ENCODE peak calls at places on chromosomes 6 and 20, in four cellular contexts. P is psoas muscle, A is tibial nerve, J is upper lobe of left lung. E is an unnamed sample.

GRCh38 chr20:17654649-17655285 is 27.3 kb downstream of the RRBP1 start:
- DNase-seq in P (peak; percentile 63), A (peak; percentile 82), J (no peak), E (peak; percentile 27)

GRCh38 chr20:8331740-8332412 is 199.8 kb downstream of the PLCB1 start:
- DNase-seq in P (peak; percentile 31), A (peak; percentile 10), J (peak; percentile 30), E (no peak)

GRCh38 chr20:47318596-47319516 is 37.6 kb downstream of the ZMYND8 start:
- DNase-seq in P (peak; percentile 83), A (peak; percentile 78), J (peak; percentile 96), E (no peak)

GRCh38 chr20:36230019-36230418 is 6.3 kb upstream of the AAR2 start:
- DNase-seq in P (no peak), A (no peak), J (no peak), E (no peak)

GRCh38 chr6:25147191-25147590 is 132.0 kb upstream of the CARMIL1 start:
- DNase-seq in P (no peak), A (no peak), J (no peak), E (no peak)

GRCh38 chr6:29976588-29977424 is 34.5 kb downstream of the HLA-A start:
- DNase-seq in P (peak; percentile 91), A (peak; percentile 78), J (peak; percentile 85), E (no peak)

GRCh38 chr6:166588691-166589333 is 2.3 kb upstream of the RAMACL start:
- DNase-seq in P (no peak), A (no peak), J (no peak), E (no peak)

GRCh38 chr6:113447088-113447831 is 409.9 kb upstream of the MARCKS start:
- DNase-seq in P (no peak), A (peak; percentile 48), J (peak; percentile 26), E (no peak)

GRCh38 chr20:2109425-2110210 is 8.0 kb downstream of the STK35 start:
- DNase-seq in P (peak; percentile 31), A (peak; percentile 34), J (peak; percentile 49), E (no peak)

GRCh38 chr20:33079267-33079666 is at the start of gene BPIFB4:
- DNase-seq in P (no peak), A (no peak), J (no peak), E (no peak)

GRCh38 chr6:167572841-167573271 is 248.0 kb downstream of the TTLL2 start:
- DNase-seq in P (no peak), A (peak; percentile 17), J (no peak), E (no peak)

GRCh38 chr20:15185913-15186312 is 848.5 kb upstream of the FLRT3 start:
- DNase-seq in P (no peak), A (no peak), J (no peak), E (no peak)

GRCh38 chr6:43274916-43275597 is 23.0 kb upstream of the SLC22A7 start:
- DNase-seq in P (no peak), A (no peak), J (no peak), E (no peak)

GRCh38 chr6:137927777-137928218 is 60.7 kb downstream of the TNFAIP3 start:
- DNase-seq in P (no peak), A (no peak), J (peak; percentile 44), E (no peak)

GRCh38 chr6:91852232-91852631 is 1265.4 kb upstream of the MAP3K7 start:
- DNase-seq in P (no peak), A (no peak), J (no peak), E (no peak)

GRCh38 chr6:109595998-109596397 is 95.0 kb downstream of the AK9 start:
- DNase-seq in P (no peak), A (no peak), J (peak; percentile 22), E (no peak)

GRCh38 chr6:112035446-112035845 is 18.5 kb upstream of the CCN6 start:
- DNase-seq in P (no peak), A (no peak), J (no peak), E (no peak)

GRCh38 chr6:150143521-150144293 is 863 bp downstream of the PPP1R14C start:
- DNase-seq in P (peak; percentile 23), A (no peak), J (peak; percentile 36), E (no peak)
- H3K4me3 ChIP-seq in P (peak overlapping the region; percentile 81), A (peak overlapping the region; percentile 50), J (peak overlapping the region; percentile 58), E (peak overlapping the region; percentile 46)

GRCh38 chr6:81621816-81622395 is 130.6 kb downstream of the TENT5A start:
- DNase-seq in P (no peak), A (no peak), J (no peak), E (no peak)

GRCh38 chr6:81624443-81624842 is 128.0 kb downstream of the TENT5A start:
- DNase-seq in P (no peak), A (no peak), J (no peak), E (no peak)

GRCh38 chr6:81630719-81631118 is 121.8 kb downstream of the TENT5A start:
- DNase-seq in P (no peak), A (no peak), J (no peak), E (no peak)

GRCh38 chr6:81623106-81623834 is 129.2 kb downstream of the TENT5A start:
- DNase-seq in P (no peak), A (no peak), J (no peak), E (no peak)

DNA sequence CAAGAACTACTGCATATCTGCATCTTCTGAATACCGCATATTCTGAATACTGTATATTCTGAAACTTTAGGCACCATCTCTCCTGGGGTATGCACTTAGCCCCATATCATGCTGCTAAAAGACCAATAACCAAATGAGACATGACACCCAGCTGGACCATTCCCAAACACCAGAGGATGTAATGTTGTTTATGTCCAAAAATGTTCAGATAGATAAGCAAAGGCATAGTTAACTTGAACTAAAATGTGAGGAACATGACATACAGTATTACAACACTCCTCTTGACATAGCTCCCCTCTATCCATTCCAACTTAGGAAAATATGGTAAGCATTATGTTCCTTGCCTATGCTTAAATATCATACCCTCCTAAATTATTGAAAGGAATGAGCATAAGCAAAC is 127.3 kb downstream of the TENT5A start:
- DNase-seq in P (no peak), A (no peak), J (no peak), E (no peak)
- H3K27ac ChIP-seq in P (no peak overlapping the region), A (no peak overlapping the region), J (no peak overlapping the region), E (no peak overlapping the region)

GRCh38 chr6:22647671-22648070 is 78.3 kb downstream of the HDGFL1 start:
- DNase-seq in P (no peak), A (no peak), J (no peak), E (no peak)
- H3K9me3 ChIP-seq in P (no peaks in the 10 kb centered on the region), A (no peaks in the 10 kb centered on the region), J (no peaks in the 10 kb centered on the region), E (no peaks in the 10 kb centered on the region)

DNA sequence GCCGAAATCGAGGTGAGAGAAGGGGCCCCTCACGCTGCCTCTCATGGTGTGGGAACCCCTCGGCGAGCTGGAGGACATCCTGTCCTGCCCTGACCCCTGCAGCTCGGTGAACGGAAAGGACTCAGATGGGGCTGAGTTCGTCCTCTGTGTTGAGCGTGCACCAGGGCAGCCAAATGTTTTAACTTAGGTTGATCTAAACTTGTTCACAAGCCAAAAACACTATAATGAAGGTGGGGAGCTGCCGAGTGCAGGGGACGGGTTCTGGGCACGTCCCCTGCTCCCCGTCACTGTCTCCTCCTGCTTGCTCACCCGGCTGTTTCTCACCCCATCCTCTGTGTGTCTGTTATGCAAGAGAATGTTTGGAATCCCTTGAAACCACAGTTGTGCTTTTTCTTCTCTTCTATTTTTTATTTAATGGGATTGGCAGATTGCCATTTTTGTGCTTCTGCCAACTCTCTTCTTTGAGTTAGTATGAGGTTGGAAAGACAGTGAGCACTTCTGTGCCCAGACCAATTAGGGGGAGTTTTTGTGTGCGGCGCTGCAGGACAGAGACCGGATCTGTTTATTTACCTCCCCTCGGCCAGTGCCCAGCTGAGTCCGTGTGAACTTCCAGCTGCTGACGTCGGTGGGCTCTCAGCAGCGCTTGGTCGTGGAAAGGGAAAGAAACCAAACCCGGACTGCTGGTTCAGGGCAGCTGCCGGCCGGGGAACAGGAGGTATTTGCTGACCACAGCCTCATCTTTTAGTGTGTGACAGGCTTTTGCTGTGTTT is 158.1 kb downstream of the DTNBP1 start:
- DNase-seq in P (peak; percentile 67), A (peak; percentile 89), J (peak; percentile 50), E (no peak)
- H3K4me3 ChIP-seq in P (peak overlapping the region; percentile 50), A (peak overlapping the region; percentile 40), J (peak overlapping the region; percentile 3), E (no peak overlapping the region)

GRCh38 chr6:27092316-27092692 is 155.2 kb upstream of the PRSS16 start:
- DNase-seq in P (no peak), A (no peak), J (no peak), E (no peak)

GRCh38 chr6:27095914-27096313 is 151.6 kb upstream of the PRSS16 start:
- DNase-seq in P (no peak), A (no peak), J (no peak), E (no peak)

GRCh38 chr6:27098956-27099355 is 148.5 kb upstream of the PRSS16 start:
- DNase-seq in P (no peak), A (no peak), J (no peak), E (no peak)

GRCh38 chr6:27100921-27101320 is 146.6 kb upstream of the PRSS16 start:
- DNase-seq in P (no peak), A (no peak), J (no peak), E (no peak)

GRCh38 chr6:27096834-27097511 is 150.5 kb upstream of the PRSS16 start:
- DNase-seq in P (peak; percentile 21), A (no peak), J (peak; percentile 63), E (peak; percentile 55)
- H3K27ac ChIP-seq in P (no peak overlapping the region), A (no peak overlapping the region), J (no peak overlapping the region), E (no peak overlapping the region)

DNA sequence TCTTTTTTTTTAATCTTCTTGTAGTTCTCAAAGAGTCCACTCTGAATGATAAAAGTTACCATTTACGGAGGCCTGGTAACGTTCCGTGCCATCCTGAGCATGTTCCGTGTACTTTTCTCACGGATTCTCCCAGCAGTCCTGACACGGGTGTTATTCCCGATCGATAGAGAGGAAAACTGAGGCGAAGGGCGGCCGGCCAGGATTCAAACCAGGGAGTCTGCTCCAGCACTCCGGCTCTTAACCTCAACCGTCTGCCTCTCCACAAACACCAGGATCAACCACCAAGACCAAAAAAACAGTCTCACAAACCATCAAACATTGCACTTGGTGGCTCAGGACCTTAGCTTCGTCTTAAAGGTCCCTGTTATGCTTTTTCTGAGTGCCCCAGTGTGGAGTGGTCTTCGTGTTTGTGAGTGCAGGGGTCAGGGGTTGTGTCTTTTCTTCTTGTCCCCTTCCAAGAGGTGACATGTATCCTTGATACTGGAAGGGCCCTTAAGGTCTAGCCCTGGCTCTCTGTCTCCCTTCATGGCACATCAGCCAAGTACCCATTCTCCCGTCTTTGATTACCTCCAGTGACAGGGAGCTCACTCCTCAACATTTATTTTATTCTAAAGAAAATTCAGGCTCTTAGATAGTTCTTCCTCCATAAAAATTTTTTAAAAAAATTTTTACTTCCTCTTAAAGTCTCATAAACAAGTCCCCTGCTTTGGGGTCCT is 35.1 kb downstream of the SRC start:
- DNase-seq in P (no peak), A (no peak), J (no peak), E (no peak)
- H3K9me3 ChIP-seq in P (no peaks in the 10 kb centered on the region), A (no peaks in the 10 kb centered on the region), J (no peaks in the 10 kb centered on the region), E (no peaks in the 10 kb centered on the region)